ENCODE peak calls at places on chromosomes 11 and 22, in five cellular contexts. One of them, this sample, is unnamed.

GRCh38 chr11:20066013-20066782 is 94.1 kb downstream of the DBX1 start:
- DNase-seq in thyroid gland: no peak
- DNase-seq in pancreas: no peak
- DNase-seq in SK-N-SH: no peak
- DNase-seq in GM23338: no peak
- DNase-seq in this sample: no peak

GRCh38 chr11:118353084-118353710 is 6.2 kb upstream of the UBE4A start:
- DNase-seq in thyroid gland: no peak
- DNase-seq in pancreas: no peak
- DNase-seq in SK-N-SH: peak; percentile 20
- DNase-seq in GM23338: peak; percentile 54
- DNase-seq in this sample: no peak

GRCh38 chr22:35956850-35957249 is 71.8 kb downstream of the RBFOX2 start:
- DNase-seq in thyroid gland: no peak
- DNase-seq in pancreas: no peak
- DNase-seq in SK-N-SH: no peak
- DNase-seq in GM23338: no peak
- DNase-seq in this sample: no peak

GRCh38 chr22:26479792-26480610 is 3.6 kb downstream of the HPS4 start:
- DNase-seq in thyroid gland: no peak
- DNase-seq in pancreas: no peak
- DNase-seq in SK-N-SH: no peak
- DNase-seq in GM23338: no peak
- DNase-seq in this sample: no peak

GRCh38 chr11:10122337-10123197 is 171.5 kb downstream of the SBF2 start:
- DNase-seq in thyroid gland: peak; percentile 6
- DNase-seq in pancreas: no peak
- DNase-seq in SK-N-SH: no peak
- DNase-seq in GM23338: peak; percentile 5
- DNase-seq in this sample: no peak

GRCh38 chr11:33234397-33235168 is 22.6 kb upstream of the HIPK3 start:
- DNase-seq in thyroid gland: no peak
- DNase-seq in pancreas: no peak
- DNase-seq in SK-N-SH: no peak
- DNase-seq in GM23338: no peak
- DNase-seq in this sample: no peak

GRCh38 chr22:25067851-25068421 is 115.4 kb downstream of the KIAA1671 start:
- DNase-seq in thyroid gland: peak; percentile 60
- DNase-seq in pancreas: no peak
- DNase-seq in SK-N-SH: peak; percentile 86
- DNase-seq in GM23338: no peak
- DNase-seq in this sample: no peak

GRCh38 chr11:36253238-36253637 is 36.0 kb downstream of the COMMD9 start:
- DNase-seq in thyroid gland: no peak
- DNase-seq in pancreas: no peak
- DNase-seq in SK-N-SH: peak; percentile 88
- DNase-seq in GM23338: peak; percentile 7
- DNase-seq in this sample: no peak

GRCh38 chr22:22858559-22858937 is 29.1 kb upstream of the IGLL5 start:
- DNase-seq in thyroid gland: no peak
- DNase-seq in pancreas: no peak
- DNase-seq in SK-N-SH: no peak
- DNase-seq in GM23338: no peak
- DNase-seq in this sample: no peak

GRCh38 chr22:48856308-48856615 is 971.4 kb downstream of the BRD1 start:
- DNase-seq in thyroid gland: no peak
- DNase-seq in pancreas: no peak
- DNase-seq in SK-N-SH: no peak
- DNase-seq in GM23338: no peak
- DNase-seq in this sample: no peak

GRCh38 chr22:35940166-35940565 is 88.5 kb downstream of the RBFOX2 start:
- DNase-seq in thyroid gland: no peak
- DNase-seq in pancreas: no peak
- DNase-seq in SK-N-SH: no peak
- DNase-seq in GM23338: no peak
- DNase-seq in this sample: no peak

GRCh38 chr11:71120346-71120963 is 131.9 kb downstream of the SHANK2 start:
- DNase-seq in thyroid gland: peak; percentile 85
- DNase-seq in pancreas: peak; percentile 64
- DNase-seq in SK-N-SH: no peak
- DNase-seq in GM23338: peak; percentile 94
- DNase-seq in this sample: no peak

GRCh38 chr11:19679952-19680823 is 32.4 kb upstream of the NAV2 start:
- DNase-seq in thyroid gland: peak; percentile 87
- DNase-seq in pancreas: peak; percentile 54
- DNase-seq in SK-N-SH: peak; percentile 60
- DNase-seq in GM23338: peak; percentile 59
- DNase-seq in this sample: peak; percentile 97

GRCh38 chr22:46061124-46061410 is 84.1 kb upstream of the WNT7B start:
- DNase-seq in thyroid gland: no peak
- DNase-seq in pancreas: no peak
- DNase-seq in SK-N-SH: no peak
- DNase-seq in GM23338: no peak
- DNase-seq in this sample: no peak
- H3K4me3 ChIP-seq in thyroid gland: no peak overlapping the region
- H3K4me3 ChIP-seq in pancreas: no peak overlapping the region
- H3K4me3 ChIP-seq in SK-N-SH: peak overlapping the region; percentile 20
- H3K4me3 ChIP-seq in GM23338: peak overlapping the region; percentile 61
- H3K4me3 ChIP-seq in this sample: no peak overlapping the region

GRCh38 chr11:65298131-65298535 is 16.5 kb upstream of the CDC42EP2 start:
- DNase-seq in thyroid gland: no peak
- DNase-seq in pancreas: no peak
- DNase-seq in SK-N-SH: no peak
- DNase-seq in GM23338: no peak
- DNase-seq in this sample: no peak
- TF ChIP-seq CTCF in thyroid gland: no peak
- TF ChIP-seq CTCF in pancreas: no peak
- TF ChIP-seq CTCF in SK-N-SH: no peak
- TF ChIP-seq CTCF in GM23338: no peak
- TF ChIP-seq CTCF in this sample: no peak

DNA sequence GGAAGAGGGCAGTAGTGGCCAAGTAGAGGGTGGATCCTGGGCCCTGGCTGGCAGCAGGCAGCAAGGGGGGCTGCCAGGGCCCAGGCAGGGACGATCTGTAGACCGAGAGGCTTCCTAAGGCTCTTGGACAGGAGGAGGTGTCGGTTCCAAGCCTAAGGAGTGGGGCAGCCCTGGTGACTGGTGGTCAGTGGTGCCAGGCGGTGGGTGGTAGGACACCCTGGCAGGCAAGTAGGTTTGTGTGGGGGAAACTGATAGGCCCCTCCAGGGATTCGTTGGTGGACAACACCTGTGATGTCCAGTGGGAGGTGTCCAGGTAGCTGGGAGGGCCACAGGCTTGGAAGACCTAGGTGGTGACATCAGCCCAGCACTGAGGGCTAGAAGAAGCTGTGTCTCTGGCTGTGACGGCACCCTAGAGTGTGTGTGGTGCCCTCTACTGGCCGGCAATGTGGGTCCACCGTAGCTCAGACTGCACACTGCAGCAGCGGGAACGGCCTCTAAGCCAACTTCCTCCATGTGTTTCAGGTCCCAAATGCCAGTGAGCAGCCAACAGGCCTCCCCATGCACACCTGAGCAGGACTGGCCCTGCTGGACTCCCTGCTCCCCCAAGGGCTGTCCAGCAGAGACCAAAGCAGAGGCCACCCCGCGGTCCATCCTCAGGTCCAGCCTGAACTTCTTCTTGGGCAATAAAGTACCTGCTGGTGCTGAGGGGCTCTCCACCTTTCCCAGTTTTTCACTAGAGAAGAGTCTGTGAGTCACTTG is 9.4 kb upstream of the SAMM50 start:
- DNase-seq in thyroid gland: peak; percentile 41
- DNase-seq in pancreas: peak; percentile 33
- DNase-seq in SK-N-SH: peak; percentile 79
- DNase-seq in GM23338: peak; percentile 81
- DNase-seq in this sample: no peak
- H3K36me3 ChIP-seq in thyroid gland: no peaks in the 10 kb centered on the region
- H3K36me3 ChIP-seq in pancreas: no peaks in the 10 kb centered on the region
- H3K36me3 ChIP-seq in SK-N-SH: no peaks in the 10 kb centered on the region
- H3K36me3 ChIP-seq in GM23338: peaks cover 19% of the 10 kb centered on the region
- H3K36me3 ChIP-seq in this sample: peaks cover 5% of the 10 kb centered on the region

DNA sequence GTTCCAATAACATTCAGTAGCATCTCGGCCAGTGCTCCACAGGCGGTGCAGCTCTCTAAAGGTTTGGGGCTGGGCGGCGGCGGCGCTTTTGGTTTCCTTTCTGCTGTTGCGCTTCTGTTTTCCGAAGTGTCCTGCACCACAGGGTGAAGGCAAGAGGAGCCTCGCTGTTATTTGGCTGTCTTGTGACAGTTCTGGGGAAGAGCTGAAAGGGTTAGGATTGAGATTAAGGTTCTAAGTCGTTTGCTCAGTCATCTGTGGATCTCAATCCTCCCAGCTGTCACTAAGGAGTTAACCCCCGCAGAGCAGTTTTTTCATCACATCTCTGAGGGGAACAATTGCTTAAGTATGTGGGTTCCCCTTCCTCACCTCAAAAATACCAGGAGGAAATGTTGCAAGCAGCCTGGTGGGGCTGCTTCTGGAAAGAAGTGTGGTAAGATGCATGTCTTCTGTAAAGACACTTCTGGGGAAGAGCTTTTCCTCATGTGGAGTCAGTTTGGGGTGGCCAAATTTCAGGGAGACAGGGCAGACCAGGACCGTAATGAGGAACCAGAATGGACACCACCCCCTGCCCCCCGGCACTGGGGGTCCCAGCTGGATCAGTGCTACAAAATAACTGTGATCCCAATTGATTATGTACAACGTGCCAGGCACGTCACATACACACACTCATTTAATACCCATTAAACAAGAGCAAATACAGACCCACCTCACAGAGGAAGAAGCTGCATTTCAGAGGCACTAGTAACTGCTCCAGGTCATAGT is 14.2 kb downstream of the TMEM121B start:
- DNase-seq in thyroid gland: no peak
- DNase-seq in pancreas: no peak
- DNase-seq in SK-N-SH: no peak
- DNase-seq in GM23338: no peak
- DNase-seq in this sample: no peak
- H3K4me3 ChIP-seq in thyroid gland: no peak overlapping the region
- H3K4me3 ChIP-seq in pancreas: no peak overlapping the region
- H3K4me3 ChIP-seq in SK-N-SH: no peak overlapping the region
- H3K4me3 ChIP-seq in GM23338: no peak overlapping the region
- H3K4me3 ChIP-seq in this sample: no peak overlapping the region

DNA sequence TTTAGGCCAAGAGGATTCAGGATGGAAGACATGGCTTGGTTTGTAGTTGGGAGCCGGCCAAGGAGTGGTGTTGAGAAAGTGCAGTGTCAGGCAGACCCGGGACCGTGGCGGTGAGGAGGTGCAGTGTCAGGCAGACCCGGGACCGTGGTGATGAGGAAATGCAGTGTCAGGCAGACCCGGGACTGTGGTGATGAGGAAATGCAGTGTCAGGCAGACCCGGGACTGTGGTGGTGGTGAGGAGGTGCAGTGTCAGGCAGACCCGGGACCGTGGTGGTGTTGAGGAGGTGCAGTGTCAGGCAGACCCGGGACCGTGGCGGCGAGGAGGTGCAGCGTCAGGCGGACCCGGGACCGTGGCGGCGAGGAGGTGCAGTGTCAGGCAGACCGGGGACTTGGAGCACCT is 59.7 kb downstream of the LRP5 start:
- DNase-seq in thyroid gland: no peak
- DNase-seq in pancreas: no peak
- DNase-seq in SK-N-SH: no peak
- DNase-seq in GM23338: no peak
- DNase-seq in this sample: no peak
- TF ChIP-seq CTCF in thyroid gland: no peak
- TF ChIP-seq CTCF in pancreas: no peak
- TF ChIP-seq CTCF in SK-N-SH: no peak
- TF ChIP-seq CTCF in GM23338: no peak
- TF ChIP-seq CTCF in this sample: no peak

DNA sequence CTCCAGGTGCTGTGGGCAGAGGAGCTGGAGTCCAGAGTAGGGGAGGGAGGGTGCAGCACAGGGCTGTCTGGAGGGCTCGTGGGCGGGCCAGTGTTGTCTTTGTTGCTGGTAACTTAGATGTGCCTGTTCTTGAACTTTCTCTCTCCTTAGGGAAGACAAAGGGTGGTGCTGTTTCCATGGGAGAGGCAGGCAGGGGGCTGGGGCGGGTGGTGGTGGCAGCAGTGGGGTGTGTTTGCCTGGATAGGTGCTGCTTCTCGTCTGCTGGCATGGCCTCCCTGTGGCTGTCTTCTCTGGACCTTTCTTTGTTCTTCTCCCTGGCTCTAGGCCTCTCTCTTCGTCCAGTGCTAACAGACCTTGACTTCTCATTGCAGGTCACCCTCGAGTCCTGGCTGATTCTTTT is 8.5 kb downstream of the SIDT2 start:
- DNase-seq in thyroid gland: peak; percentile 0
- DNase-seq in pancreas: no peak
- DNase-seq in SK-N-SH: no peak
- DNase-seq in GM23338: no peak
- DNase-seq in this sample: no peak
- H3K36me3 ChIP-seq in thyroid gland: peaks cover 37% of the 10 kb centered on the region
- H3K36me3 ChIP-seq in pancreas: peaks cover 31% of the 10 kb centered on the region
- H3K36me3 ChIP-seq in SK-N-SH: peaks cover 19% of the 10 kb centered on the region
- H3K36me3 ChIP-seq in GM23338: no peaks in the 10 kb centered on the region
- H3K36me3 ChIP-seq in this sample: peaks cover 29% of the 10 kb centered on the region

GRCh38 chr11:124745835-124746620 is 6.0 kb downstream of the VSIG2 start:
- DNase-seq in thyroid gland: peak; percentile 63
- DNase-seq in pancreas: no peak
- DNase-seq in SK-N-SH: no peak
- DNase-seq in GM23338: peak; percentile 80
- DNase-seq in this sample: no peak
- H3K4me3 ChIP-seq in thyroid gland: peak overlapping the region; percentile 38
- H3K4me3 ChIP-seq in pancreas: peak overlapping the region; percentile 24
- H3K4me3 ChIP-seq in SK-N-SH: no peak overlapping the region
- H3K4me3 ChIP-seq in GM23338: peak overlapping the region; percentile 90
- H3K4me3 ChIP-seq in this sample: peak overlapping the region; percentile 56

GRCh38 chr22:46135611-46136538 is 14.5 kb upstream of the PPARA start:
- DNase-seq in thyroid gland: no peak
- DNase-seq in pancreas: no peak
- DNase-seq in SK-N-SH: no peak
- DNase-seq in GM23338: no peak
- DNase-seq in this sample: no peak

GRCh38 chr22:46136539-46137217 is 13.6 kb upstream of the PPARA start:
- DNase-seq in thyroid gland: no peak
- DNase-seq in pancreas: no peak
- DNase-seq in SK-N-SH: peak; percentile 29
- DNase-seq in GM23338: no peak
- DNase-seq in this sample: no peak

GRCh38 chr22:46133588-46133855 is 16.8 kb upstream of the PPARA start:
- DNase-seq in thyroid gland: no peak
- DNase-seq in pancreas: no peak
- DNase-seq in SK-N-SH: no peak
- DNase-seq in GM23338: no peak
- DNase-seq in this sample: no peak

GRCh38 chr22:46132830-46133587 is 17.3 kb upstream of the PPARA start:
- DNase-seq in thyroid gland: no peak
- DNase-seq in pancreas: no peak
- DNase-seq in SK-N-SH: no peak
- DNase-seq in GM23338: no peak
- DNase-seq in this sample: no peak

DNA sequence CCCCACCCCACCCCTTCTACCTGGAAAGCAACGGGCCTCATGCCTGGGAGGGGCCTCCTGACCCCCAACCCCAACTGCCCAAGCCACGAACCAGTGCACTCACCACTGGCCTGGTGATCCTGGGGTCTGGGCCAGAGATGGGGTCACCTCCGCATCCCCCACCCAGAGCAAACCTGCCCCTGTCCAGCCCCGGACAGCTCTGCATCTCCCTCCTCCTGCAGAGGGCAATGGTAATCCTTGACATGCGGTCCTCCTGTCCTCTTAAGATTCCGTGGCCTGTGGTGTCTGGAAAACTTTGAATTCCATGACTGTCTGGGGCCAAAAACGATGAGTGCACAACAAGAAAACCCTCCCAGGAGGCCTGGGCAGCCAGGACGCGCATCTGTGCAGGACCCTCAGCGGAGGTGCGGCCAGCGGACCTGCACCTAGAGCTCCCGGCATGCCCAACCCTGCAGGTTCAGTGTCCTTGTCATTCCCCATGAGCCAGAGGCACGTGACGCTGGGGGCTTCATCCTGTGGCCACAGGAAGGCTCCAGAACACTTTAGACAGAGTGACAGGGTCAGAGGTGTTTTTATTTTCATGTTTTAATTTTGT is 16.1 kb upstream of the PPARA start:
- DNase-seq in thyroid gland: no peak
- DNase-seq in pancreas: no peak
- DNase-seq in SK-N-SH: no peak
- DNase-seq in GM23338: no peak
- DNase-seq in this sample: no peak
- TF ChIP-seq CTCF in thyroid gland: no peak
- TF ChIP-seq CTCF in pancreas: no peak
- TF ChIP-seq CTCF in SK-N-SH: no peak
- TF ChIP-seq CTCF in GM23338: no peak
- TF ChIP-seq CTCF in this sample: no peak